ENCODE peak calls at places on chromosomes 16 and 17, in seven cellular contexts. I, V, K, U, M, S and Q are unnamed samples.

GRCh38 chr16:27980076-27980775 is 83.3 kb downstream of the GSG1L start:
- DNase-seq in K (no peak), U (no peak), S (no peak), V (peak; percentile 36), M (no peak), I (no peak), Q (no peak)

GRCh38 chr17:14200354-14200753 is 36.3 kb downstream of the CDRT15 start:
- DNase-seq in I (no peak), S (no peak), V (no peak), K (no peak), U (no peak), M (no peak), Q (no peak)

GRCh38 chr16:82567203-82567602 is 59.6 kb upstream of the CDH13 start:
- DNase-seq in S (no peak), I (no peak), M (no peak), U (no peak), V (no peak), K (no peak), Q (no peak)

GRCh38 chr16:89189358-89190025 is 10.8 kb downstream of the SLC22A31 start:
- DNase-seq in M (no peak), S (no peak), K (no peak), U (no peak), V (no peak), I (no peak), Q (no peak)

GRCh38 chr17:5419356-5419958 is at the start of gene NUP88:
- DNase-seq in I (peak; percentile 90), V (peak; percentile 98), K (peak; percentile 88), M (peak; percentile 91), U (peak; percentile 96), S (peak; percentile 97), Q (peak; percentile 94)

GRCh38 chr16:51540259-51540658 is 389.2 kb upstream of the SALL1 start:
- DNase-seq in U (peak; percentile 52), I (no peak), S (no peak), V (no peak), K (no peak), M (no peak), Q (no peak)

GRCh38 chr16:28063611-28064061 is at the start of gene GSG1L:
- DNase-seq in V (no peak), U (no peak), K (no peak), S (no peak), M (no peak), I (no peak), Q (no peak)

GRCh38 chr17:7029659-7030058 is 6.2 kb upstream of the SLC16A13 start:
- DNase-seq in S (no peak), V (no peak), I (no peak), K (no peak), M (no peak), U (no peak), Q (no peak)

GRCh38 chr17:39393732-39394131 is 7.7 kb downstream of the FBXL20 start:
- DNase-seq in I (no peak), U (peak; percentile 35), S (peak; percentile 22), M (no peak), V (no peak), K (no peak), Q (no peak)

GRCh38 chr17:55037828-55038227 is 69.3 kb downstream of the STXBP4 start:
- DNase-seq in I (no peak), M (no peak), U (no peak), S (no peak), K (no peak), V (no peak), Q (no peak)

GRCh38 chr16:72986011-72986410 is 61.9 kb downstream of the ZFHX3 start:
- DNase-seq in I (no peak), M (no peak), U (no peak), S (peak; percentile 58), K (no peak), V (peak; percentile 90), Q (no peak)

GRCh38 chr16:81315271-81316175 is 761 bp downstream of the GAN start:
- DNase-seq in S (peak; percentile 69), I (no peak), V (no peak), M (no peak), K (no peak), U (peak; percentile 58), Q (no peak)

DNA sequence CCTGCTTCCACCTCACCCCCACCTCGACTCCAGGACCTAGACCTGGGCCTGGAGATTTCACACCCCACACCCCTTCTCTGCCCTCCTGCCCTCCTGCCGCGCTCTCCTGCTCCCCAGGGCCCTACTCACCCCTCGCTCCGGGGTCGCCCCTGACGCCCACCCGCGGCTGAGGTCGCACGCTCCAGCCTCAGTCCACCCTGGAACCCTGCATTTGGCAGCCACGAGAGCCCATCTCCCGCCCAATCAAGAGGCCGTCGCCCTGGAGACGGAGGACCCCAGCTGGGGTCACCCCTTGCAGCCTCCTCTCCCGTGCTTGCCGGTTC is 16.1 kb downstream of the TLE7 start:
- DNase-seq in S (no peak), U (no peak), M (no peak), V (no peak), K (no peak), I (no peak), Q (no peak)
- H3K4me3 ChIP-seq in S (peak overlapping the region; percentile 55), U (no peak overlapping the region), M (peak overlapping the region; percentile 72), V (no peak overlapping the region), K (peak overlapping the region; percentile 42), I (no peak overlapping the region), Q (peak overlapping the region; percentile 34)

GRCh38 chr16:22007509-22008214 is at the start of gene MOSMO:
- DNase-seq in S (peak; percentile 64), U (peak; percentile 56), V (no peak), I (no peak), K (no peak), M (no peak), Q (peak; percentile 18)
- TF ChIP-seq CTCF in S (no peak), U (no peak), V (no peak), I (no peak), K (no peak), M (no peak), Q (no peak)

GRCh38 chr17:9022553-9023388 is 1.5 kb downstream of the NTN1 start:
- DNase-seq in V (no peak), M (no peak), K (no peak), U (no peak), I (no peak), S (peak; percentile 13), Q (no peak)
- H3K4me3 ChIP-seq in V (peak overlapping the region; percentile 75), M (peak overlapping the region; percentile 39), K (peak overlapping the region; percentile 43), U (peak overlapping the region; percentile 55), I (no peak overlapping the region), S (peak overlapping the region; percentile 4), Q (peak overlapping the region; percentile 49)

GRCh38 chr16:85391769-85392583 is 221.1 kb upstream of the GSE1 start:
- DNase-seq in M (no peak), V (no peak), I (no peak), S (no peak), K (no peak), U (no peak), Q (no peak)
- TF ChIP-seq CTCF in M (no peak), V (no peak), I (no peak), S (no peak), K (no peak), U (no peak), Q (no peak)

GRCh38 chr16:86572616-86573015 is 5.7 kb upstream of the FOXL1 start:
- DNase-seq in S (no peak), K (no peak), M (no peak), I (no peak), U (no peak), V (no peak), Q (no peak)

GRCh38 chr16:86570542-86571196 is 4.0 kb downstream of the FOXC2 start:
- DNase-seq in M (no peak), I (no peak), U (no peak), S (no peak), K (no peak), V (no peak), Q (no peak)

GRCh38 chr16:86571197-86571915 is 4.7 kb downstream of the FOXC2 start:
- DNase-seq in I (no peak), K (no peak), M (no peak), U (no peak), V (peak; percentile 71), S (no peak), Q (no peak)

GRCh38 chr16:86573215-86573614 is 5.1 kb upstream of the FOXL1 start:
- DNase-seq in S (no peak), M (no peak), K (no peak), I (no peak), U (peak; percentile 79), V (no peak), Q (no peak)

DNA sequence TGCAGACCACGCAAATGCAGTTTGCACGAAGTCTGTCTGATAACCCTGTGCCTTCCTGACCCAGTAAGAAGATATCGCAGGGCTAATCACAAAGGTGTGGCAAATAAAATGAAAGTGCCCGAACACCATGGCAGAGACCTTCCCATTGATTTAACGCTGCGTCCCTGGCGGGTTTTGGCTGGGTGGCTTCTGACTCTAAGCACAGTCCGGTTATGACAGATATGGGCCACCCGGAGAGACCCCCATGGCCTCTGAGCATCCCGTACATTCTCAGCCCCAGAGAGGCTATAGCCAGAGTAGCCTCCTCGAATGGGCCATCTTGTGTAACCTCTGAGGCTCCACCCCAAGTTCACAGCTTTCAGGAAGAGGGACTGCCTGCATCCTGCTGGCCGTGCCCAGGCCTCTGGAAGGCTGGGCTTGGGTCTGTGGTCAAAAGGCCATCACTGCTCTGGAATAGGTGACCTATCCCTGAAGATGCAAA is 5.5 kb downstream of the FOXC2 start:
- DNase-seq in M (no peak), U (no peak), I (no peak), S (no peak), V (no peak), K (no peak), Q (no peak)
- H3K4me3 ChIP-seq in M (no peak overlapping the region), U (no peak overlapping the region), I (no peak overlapping the region), S (peak overlapping the region; percentile 87), V (peak overlapping the region; percentile 90), K (peak overlapping the region; percentile 63), Q (peak overlapping the region; percentile 74)

GRCh38 chr17:45813051-45813731 is 29.1 kb downstream of the CRHR1 start:
- DNase-seq in U (no peak), K (no peak), V (no peak), I (no peak), S (peak; percentile 3), M (peak; percentile 43), Q (no peak)
- TF ChIP-seq CTCF in U (no peak), K (no peak), V (no peak), I (peak; percentile 14), S (peak; percentile 13), M (peak; percentile 89), Q (peak; percentile 14)

DNA sequence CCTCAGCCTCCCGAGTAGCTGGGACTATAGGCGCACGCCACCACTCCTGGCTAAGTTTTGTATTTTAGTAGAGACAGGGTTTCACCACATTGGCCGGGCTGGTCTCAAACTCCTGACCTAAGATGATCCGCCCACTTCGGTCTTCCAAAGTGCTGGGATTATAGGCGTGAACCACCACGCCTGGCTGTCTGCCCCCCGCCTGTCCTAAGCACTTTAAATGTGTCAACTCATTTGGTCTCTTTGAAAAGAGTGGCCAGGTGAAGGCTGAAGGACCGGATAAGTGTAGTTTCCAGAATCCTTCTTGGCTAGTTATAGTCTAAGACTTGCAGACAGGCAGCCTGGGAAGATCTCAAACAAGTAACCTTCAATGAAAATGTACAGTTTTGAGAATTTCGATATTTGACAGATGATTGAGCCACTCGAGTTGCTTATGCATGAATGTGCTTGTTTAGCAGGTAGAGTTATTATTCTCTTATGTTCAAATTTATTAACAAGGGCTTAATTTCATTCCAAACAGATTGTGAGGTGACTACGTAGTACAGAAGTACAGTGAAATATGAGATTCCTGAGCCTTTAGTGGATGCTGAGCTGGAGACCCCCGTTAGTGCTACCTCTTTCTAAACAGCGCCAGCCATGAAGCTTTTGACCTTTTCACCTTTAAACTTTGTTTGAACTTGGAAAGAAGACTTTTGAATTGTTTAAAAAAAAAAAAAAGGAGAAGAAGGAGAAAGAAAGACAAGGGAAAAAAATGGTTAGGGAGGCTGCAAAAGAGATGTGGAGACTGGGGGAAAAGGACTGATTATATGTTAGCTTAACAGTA is 164.4 kb upstream of the TBX2 start:
- DNase-seq in U (no peak), S (no peak), I (no peak), V (no peak), M (no peak), K (no peak), Q (no peak)
- H3K4me3 ChIP-seq in U (no peak overlapping the region), S (no peak overlapping the region), I (no peak overlapping the region), V (no peak overlapping the region), M (no peak overlapping the region), K (no peak overlapping the region), Q (no peak overlapping the region)